ENCODE peak calls at places on chromosome 4, in eight cellular contexts. Z, V, P, O, B, N, L and S are unnamed samples.

GRCh38 chr4:128862608-128863313 is 53.3 kb downstream of the JADE1 start:
- DNase-seq in Z (no peak), V (peak), P (no peak), O (no peak), B (no peak), N (no peak), L (no peak), S (no peak)

GRCh38 chr4:8393593-8394038 is 46.9 kb downstream of the ACOX3 start:
- DNase-seq in Z (peak), V (no peak), P (no peak), O (no peak), B (peak), N (no peak), L (no peak), S (peak)

GRCh38 chr4:149248191-149248590 is 567.5 kb downstream of the IQCM start:
- DNase-seq in Z (no peak), V (no peak), P (no peak), O (no peak), B (peak), N (no peak), L (no peak), S (no peak)

GRCh38 chr4:84895283-84895682 is 71.2 kb downstream of the WDFY3 start:
- DNase-seq in Z (no peak), V (no peak), P (no peak), O (no peak), B (no peak), N (no peak), L (no peak), S (no peak)

GRCh38 chr4:46993075-46994006 is at the start of gene GABRA4:
- DNase-seq in Z (no peak), V (peak), P (no peak), O (no peak), B (peak), N (peak), L (no peak), S (no peak)

GRCh38 chr4:105241456-105241855 is 94.8 kb downstream of the TET2 start:
- DNase-seq in Z (no peak), V (no peak), P (no peak), O (no peak), B (no peak), N (peak), L (no peak), S (no peak)

GRCh38 chr4:53185853-53186590 is 179.8 kb downstream of the SCFD2 start:
- DNase-seq in Z (no peak), V (no peak), P (no peak), O (no peak), B (peak), N (no peak), L (no peak), S (no peak)

GRCh38 chr4:140127422-140127821 is 26.6 kb downstream of the MAML3 start:
- DNase-seq in Z (no peak), V (no peak), P (no peak), O (no peak), B (no peak), N (no peak), L (no peak), S (no peak)

GRCh38 chr4:7185487-7186030 is 6.8 kb upstream of the SORCS2 start:
- DNase-seq in Z (no peak), V (no peak), P (no peak), O (no peak), B (no peak), N (no peak), L (no peak), S (no peak)

GRCh38 chr4:152104286-152104685 is 343.5 kb upstream of the GATB start:
- DNase-seq in Z (no peak), V (no peak), P (no peak), O (no peak), B (no peak), N (no peak), L (no peak), S (no peak)

GRCh38 chr4:56062527-56062926 is 113.8 kb downstream of the CEP135 start:
- DNase-seq in Z (no peak), V (no peak), P (no peak), O (no peak), B (no peak), N (no peak), L (no peak), S (no peak)

GRCh38 chr4:25662306-25662705 is 6.7 kb downstream of the SLC34A2 start:
- DNase-seq in Z (no peak), V (no peak), P (no peak), O (no peak), B (no peak), N (no peak), L (no peak), S (no peak)

GRCh38 chr4:71553605-71554004 is 214.8 kb downstream of the SLC4A4 start:
- DNase-seq in Z (peak), V (no peak), P (no peak), O (no peak), B (peak), N (peak), L (no peak), S (peak)

GRCh38 chr4:88162636-88163035 is 4.2 kb upstream of the ABCG2 start:
- DNase-seq in Z (peak), V (no peak), P (no peak), O (no peak), B (no peak), N (no peak), L (no peak), S (no peak)

GRCh38 chr4:143455211-143455610 is 58.3 kb upstream of the SMARCA5 start:
- DNase-seq in Z (no peak), V (no peak), P (no peak), O (no peak), B (peak), N (no peak), L (no peak), S (no peak)

GRCh38 chr4:161647757-161648156 is 516.0 kb downstream of the FSTL5 start:
- DNase-seq in Z (no peak), V (no peak), P (no peak), O (no peak), B (no peak), N (no peak), L (no peak), S (no peak)

GRCh38 chr4:173057442-173057841 is 111.2 kb upstream of the GALNT7 start:
- DNase-seq in Z (peak), V (no peak), P (no peak), O (no peak), B (peak), N (peak), L (peak), S (no peak)